ENCODE peak calls at places on chromosome 12, in seven cellular contexts. B, M, W, L, C, Y and E are unnamed samples.

GRCh38 chr12:51293693-51294092 is 23.5 kb upstream of the SMAGP start:
- DNase-seq in L (no peak), W (no peak), Y (no peak), C (no peak), B (no peak), M (no peak), E (no peak)

GRCh38 chr12:123533672-123534643 is at the start of gene RILPL1:
- DNase-seq in W (peak; percentile 36), M (peak; percentile 69), C (peak; percentile 42), B (peak; percentile 80), L (peak; percentile 85), Y (peak; percentile 39), E (peak; percentile 80)

GRCh38 chr12:66354291-66354690 is 52.0 kb downstream of the HELB start:
- DNase-seq in Y (no peak), C (no peak), B (no peak), W (no peak), M (no peak), L (no peak), E (no peak)

GRCh38 chr12:124786065-124786964 is 77.3 kb downstream of the SCARB1 start:
- DNase-seq in Y (peak; percentile 50), L (peak; percentile 92), C (peak; percentile 71), M (peak; percentile 90), W (no peak), B (peak; percentile 87), E (peak; percentile 94)

GRCh38 chr12:106301241-106301610 is 1.3 kb upstream of the TCP11L2 start:
- DNase-seq in M (no peak), W (no peak), Y (no peak), B (no peak), L (no peak), C (no peak), E (peak; percentile 58)

GRCh38 chr12:517538-517937 is 57.8 kb downstream of the B4GALNT3 start:
- DNase-seq in L (no peak), M (no peak), Y (no peak), B (no peak), W (no peak), C (no peak), E (no peak)

GRCh38 chr12:99128246-99128645 is 483.2 kb downstream of the APAF1 start:
- DNase-seq in B (no peak), W (no peak), C (no peak), M (no peak), L (no peak), Y (no peak), E (no peak)

GRCh38 chr12:69884386-69884785 is 59.4 kb downstream of the MYRFL start:
- DNase-seq in L (no peak), B (no peak), C (no peak), Y (no peak), M (no peak), W (no peak), E (no peak)

GRCh38 chr12:98421336-98421735 is 94.1 kb upstream of the TMPO start:
- DNase-seq in Y (no peak), W (no peak), L (no peak), B (no peak), M (no peak), C (no peak), E (no peak)

GRCh38 chr12:401235-402126 is at the start of gene CCDC77:
- DNase-seq in C (peak; percentile 89), M (peak; percentile 92), L (peak; percentile 97), B (peak; percentile 93), Y (peak; percentile 93), W (peak; percentile 92), E (peak; percentile 98)

GRCh38 chr12:54734196-54734950 is 86.2 kb upstream of the DCD start:
- DNase-seq in Y (no peak), M (peak; percentile 41), L (no peak), C (peak; percentile 65), B (no peak), W (no peak), E (no peak)

GRCh38 chr12:57276935-57277563 is 26.1 kb upstream of the STAC3 start:
- DNase-seq in W (no peak), B (no peak), C (no peak), L (peak; percentile 46), Y (peak; percentile 48), M (peak; percentile 39), E (peak; percentile 40)

GRCh38 chr12:76091245-76091757 is 6.8 kb upstream of the NAP1L1 start:
- DNase-seq in L (no peak), C (no peak), W (no peak), B (no peak), M (no peak), Y (no peak), E (no peak)

GRCh38 chr12:53065975-53066593 is 13.1 kb downstream of the SPRYD3 start:
- DNase-seq in C (peak; percentile 83), L (peak; percentile 88), M (peak; percentile 87), W (peak; percentile 73), B (peak; percentile 85), Y (peak; percentile 85), E (peak; percentile 95)

DNA sequence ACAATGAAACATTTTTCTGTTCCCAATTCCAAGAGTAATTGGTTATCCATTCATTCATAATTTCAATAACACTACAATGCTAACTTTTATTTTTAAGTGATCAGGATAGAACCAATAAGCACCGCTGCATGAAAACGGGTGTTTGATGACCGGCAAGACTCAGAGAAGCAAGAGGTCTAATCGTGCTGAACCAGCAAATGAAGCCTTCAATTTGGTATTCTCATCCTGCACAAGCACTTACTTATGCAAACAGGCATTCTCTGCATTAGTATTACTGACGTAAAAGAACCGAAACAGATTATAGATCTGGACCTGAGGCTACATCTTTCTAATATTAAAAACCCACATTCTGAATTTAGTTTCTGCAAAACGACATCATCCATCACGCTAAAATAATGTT is 67.7 kb downstream of the RBM19 start:
- DNase-seq in C (no peak), M (no peak), W (no peak), L (no peak), Y (no peak), B (no peak), E (no peak)
- H3K36me3 ChIP-seq in C (no peaks in the 10 kb centered on the region), M (no peaks in the 10 kb centered on the region), W (peaks cover 7% of the 10 kb centered on the region), L (no peaks in the 10 kb centered on the region), Y (no peaks in the 10 kb centered on the region), B (peaks cover 5% of the 10 kb centered on the region), E (no peaks in the 10 kb centered on the region)

DNA sequence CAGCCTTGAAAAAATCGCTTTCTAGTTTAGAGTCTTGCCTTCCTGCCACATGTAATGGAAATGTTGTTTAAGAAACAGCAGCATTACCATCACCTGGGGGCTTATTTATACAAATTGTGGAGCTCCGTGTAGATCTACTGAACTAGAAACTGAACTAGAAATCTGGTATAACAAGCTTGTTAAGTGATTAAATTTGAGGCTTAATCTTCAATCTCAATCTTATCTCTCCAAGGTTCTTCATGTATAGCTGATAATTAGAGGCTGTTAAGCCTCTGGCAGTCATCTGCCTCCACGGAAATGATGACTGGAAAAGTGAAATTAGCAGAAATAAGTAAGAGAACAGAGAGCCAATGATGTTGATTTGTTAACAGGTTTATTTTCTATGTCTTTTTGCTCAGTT is 92.0 kb upstream of the FGD4 start:
- DNase-seq in Y (no peak), C (no peak), M (no peak), B (no peak), W (no peak), L (no peak), E (no peak)
- H3K36me3 ChIP-seq in Y (no peaks in the 10 kb centered on the region), C (no peaks in the 10 kb centered on the region), M (no peaks in the 10 kb centered on the region), B (no peaks in the 10 kb centered on the region), W (no peaks in the 10 kb centered on the region), L (no peaks in the 10 kb centered on the region), E (peaks cover 4% of the 10 kb centered on the region)

GRCh38 chr12:132629330-132629729 is 10.8 kb downstream of the P2RX2 start:
- DNase-seq in C (no peak), W (no peak), L (no peak), Y (no peak), B (no peak), M (no peak), E (no peak)
- H3K36me3 ChIP-seq in C (peaks cover 5% of the 10 kb centered on the region), W (peaks cover 5% of the 10 kb centered on the region), L (no peaks in the 10 kb centered on the region), Y (peaks cover 3% of the 10 kb centered on the region), B (peaks cover 52% of the 10 kb centered on the region), M (no peaks in the 10 kb centered on the region), E (peaks cover 50% of the 10 kb centered on the region)

GRCh38 chr12:31303466-31303865 is 22.5 kb downstream of the SINHCAF start:
- DNase-seq in L (no peak), W (no peak), Y (no peak), C (no peak), M (no peak), B (no peak), E (no peak)

GRCh38 chr12:31308116-31308515 is 17.8 kb downstream of the SINHCAF start:
- DNase-seq in Y (no peak), C (no peak), M (no peak), B (no peak), W (no peak), L (peak; percentile 18), E (no peak)

GRCh38 chr12:31309279-31309678 is 16.7 kb downstream of the SINHCAF start:
- DNase-seq in Y (no peak), B (no peak), W (no peak), C (no peak), M (no peak), L (no peak), E (no peak)

GRCh38 chr12:31310488-31310887 is 15.5 kb downstream of the SINHCAF start:
- DNase-seq in L (no peak), C (no peak), Y (no peak), M (no peak), W (no peak), B (no peak), E (no peak)

DNA sequence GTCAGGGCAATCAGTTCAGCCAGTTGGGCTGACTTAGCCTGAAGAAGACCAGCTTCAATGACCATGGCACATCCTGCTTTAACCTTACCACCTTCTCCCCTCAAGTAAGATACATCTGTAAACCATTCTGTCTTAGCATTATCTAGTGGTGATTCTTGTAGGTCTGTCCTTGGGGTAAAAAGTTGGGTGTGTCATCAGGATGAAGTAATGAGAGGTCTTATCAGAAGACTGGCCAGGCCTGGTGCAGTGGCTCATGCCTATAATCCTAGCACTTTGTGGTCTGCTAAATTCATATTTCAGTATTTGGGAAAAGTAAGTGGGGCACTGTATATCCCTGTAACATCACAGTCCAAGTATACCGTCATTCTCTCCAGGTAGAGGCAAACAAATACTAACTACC is 19.1 kb downstream of the SINHCAF start:
- DNase-seq in W (no peak), M (no peak), B (no peak), C (no peak), L (no peak), Y (no peak), E (no peak)
- H3K36me3 ChIP-seq in W (peaks cover 15% of the 10 kb centered on the region), M (no peaks in the 10 kb centered on the region), B (peaks cover 15% of the 10 kb centered on the region), C (peaks cover 2% of the 10 kb centered on the region), L (peaks cover 24% of the 10 kb centered on the region), Y (no peaks in the 10 kb centered on the region), E (no peaks in the 10 kb centered on the region)